ENCODE peak calls at places on chromosome 15, in nine cellular contexts. S is neural crest cell; W is OCI-LY7; F is GM23338; Q is CD8-positive, alpha-beta T cell; J is mucosa of descending colon; X is fibroblast of mammary gland; E is HFFc6; M is activated B cell treated with CpG ODN at 0.5 μM for 24 hours. G is an unnamed sample.

GRCh38 chr15:68080783-68081182 is 26.7 kb downstream of the PIAS1 start:
- DNase-seq in S (no peak), W (no peak), F (no peak), Q (no peak), J (no peak), X (no peak), E (no peak), M (no peak), G (no peak)

GRCh38 chr15:40878785-40879184 is 4.8 kb upstream of the RHOV start:
- DNase-seq in S (no peak), W (no peak), F (no peak), Q (no peak), J (no peak), X (peak; percentile 24), E (no peak), M (no peak), G (no peak)

GRCh38 chr15:74951006-74951405 is 5.6 kb downstream of the RPP25 start:
- DNase-seq in S (no peak), W (no peak), F (no peak), Q (no peak), J (no peak), X (no peak), E (no peak), M (no peak), G (no peak)

GRCh38 chr15:93080451-93080850 is 8.6 kb downstream of the RGMA start:
- DNase-seq in S (no peak), W (no peak), F (no peak), Q (no peak), J (no peak), X (no peak), E (no peak), M (no peak), G (no peak)

GRCh38 chr15:77905301-77905920 is 172.1 kb downstream of the TBC1D2B start:
- DNase-seq in S (no peak), W (no peak), F (no peak), Q (no peak), J (no peak), X (no peak), E (no peak), M (no peak), G (no peak)

GRCh38 chr15:45457641-45458539 is 64.7 kb downstream of the SLC30A4 start:
- DNase-seq in S (peak; percentile 94), W (peak; percentile 94), F (peak; percentile 92), Q (peak; percentile 82), J (peak; percentile 95), X (peak; percentile 79), E (peak; percentile 75), M (peak; percentile 26), G (peak; percentile 77)

GRCh38 chr15:57667171-57667924 is 39.2 kb upstream of the POLR2M start:
- DNase-seq in S (no peak), W (no peak), F (peak; percentile 38), Q (no peak), J (peak; percentile 42), X (peak; percentile 73), E (peak; percentile 70), M (no peak), G (no peak)

GRCh38 chr15:36008719-36009118 is 462.8 kb upstream of the DPH6 start:
- DNase-seq in S (no peak), W (no peak), F (no peak), Q (no peak), J (no peak), X (no peak), E (no peak), M (no peak), G (no peak)

GRCh38 chr15:36831125-36831914 is 251.9 kb downstream of the CDIN1 start:
- DNase-seq in S (no peak), W (no peak), F (no peak), Q (no peak), J (no peak), X (peak; percentile 89), E (peak; percentile 97), M (no peak), G (no peak)

GRCh38 chr15:81091889-81092558 is 42.0 kb upstream of the CFAP161 start:
- DNase-seq in S (no peak), W (no peak), F (no peak), Q (no peak), J (no peak), X (peak; percentile 98), E (peak; percentile 95), M (no peak), G (no peak)

GRCh38 chr15:31206386-31207174 is 105.1 kb upstream of the TRPM1 start:
- DNase-seq in S (no peak), W (no peak), F (no peak), Q (peak; percentile 47), J (no peak), X (no peak), E (no peak), M (no peak), G (no peak)
- TF ChIP-seq CTCF in S (no peak), W (no peak), F (peak; percentile 49), Q (no peak), J (no peak), X (no peak), E (no peak), M (no peak), G (no peak)

GRCh38 chr15:26176831-26177230 is 313.7 kb upstream of the ATP10A start:
- DNase-seq in S (no peak), W (no peak), F (no peak), Q (no peak), J (no peak), X (no peak), E (no peak), M (no peak), G (no peak)

GRCh38 chr15:26177816-26178215 is 314.7 kb upstream of the ATP10A start:
- DNase-seq in S (no peak), W (no peak), F (no peak), Q (no peak), J (no peak), X (no peak), E (no peak), M (no peak), G (no peak)

GRCh38 chr15:26178821-26179220 is 315.7 kb upstream of the ATP10A start:
- DNase-seq in S (no peak), W (no peak), F (no peak), Q (no peak), J (no peak), X (no peak), E (no peak), M (no peak), G (no peak)

DNA sequence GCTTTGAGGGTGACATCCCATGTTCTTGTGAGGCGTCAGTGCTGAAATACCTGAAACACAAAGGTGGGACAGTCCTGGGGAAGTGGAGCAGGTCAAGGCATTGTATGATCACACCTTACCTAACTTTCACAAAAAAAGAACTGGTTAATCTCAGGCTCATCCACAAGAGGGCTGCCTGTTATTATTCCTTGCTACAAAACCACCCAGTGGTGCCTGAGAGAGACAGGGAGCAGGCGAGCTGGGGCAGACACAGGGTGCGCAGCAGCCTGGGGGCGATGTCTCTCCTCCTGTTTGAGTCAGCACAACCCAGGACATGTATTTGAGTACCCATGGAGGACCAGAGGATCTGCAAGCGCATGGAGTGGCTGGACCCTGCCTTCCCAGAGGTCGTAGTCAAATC is 316.8 kb upstream of the ATP10A start:
- DNase-seq in S (no peak), W (no peak), F (peak; percentile 92), Q (no peak), J (no peak), X (no peak), E (peak; percentile 9), M (no peak), G (no peak)
- TF ChIP-seq CTCF in S (peak; percentile 60), W (peak; percentile 36), F (peak; percentile 96), Q (no peak), J (no peak), X (no peak), E (peak; percentile 45), M (no peak), G (peak; percentile 53)

DNA sequence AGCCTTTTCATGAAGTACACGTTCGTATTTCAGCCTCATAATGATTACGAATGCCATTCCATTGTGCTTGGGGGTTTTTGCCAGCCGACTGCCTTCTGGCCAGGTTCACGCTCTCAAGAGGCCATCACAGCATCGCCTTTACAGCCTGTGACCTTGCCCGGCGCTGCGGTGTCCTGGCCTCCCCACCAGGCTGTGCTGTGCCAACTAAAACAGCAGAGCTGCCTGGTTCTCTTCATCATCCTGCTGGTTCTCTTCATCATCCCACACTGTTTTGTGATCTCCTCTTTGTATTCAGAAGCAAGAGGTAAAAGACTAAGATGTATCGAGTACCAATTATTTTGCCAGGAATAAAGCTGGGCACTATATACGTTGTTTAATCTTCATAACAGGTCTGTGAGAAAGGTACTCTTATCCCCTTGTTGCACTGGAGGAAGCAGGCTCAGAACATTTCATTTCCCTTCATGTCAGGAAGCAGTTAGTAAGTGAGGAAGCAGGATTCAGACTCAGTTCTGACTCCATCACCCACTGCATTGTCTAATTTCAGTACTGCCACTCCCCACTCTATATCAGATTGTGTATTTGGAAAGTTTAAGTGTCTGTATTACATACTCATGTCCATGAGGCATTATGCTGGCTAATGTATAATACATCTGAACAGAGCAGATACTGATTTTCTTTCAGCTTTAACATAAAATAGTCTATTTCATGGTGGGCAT is 92.7 kb downstream of the LRRC28 start:
- DNase-seq in S (no peak), W (peak; percentile 18), F (peak; percentile 75), Q (peak; percentile 76), J (peak; percentile 26), X (no peak), E (no peak), M (peak; percentile 20), G (no peak)
- TF ChIP-seq CTCF in S (peak; percentile 44), W (peak; percentile 58), F (peak; percentile 75), Q (peak; percentile 62), J (no peak), X (peak; percentile 7), E (peak; percentile 37), M (no peak), G (peak; percentile 26)

GRCh38 chr15:101694261-101694660 is 30.0 kb downstream of the TARS3 start:
- DNase-seq in S (no peak), W (no peak), F (peak; percentile 35), Q (no peak), J (no peak), X (no peak), E (no peak), M (no peak), G (no peak)
- TF ChIP-seq CTCF in S (no peak), W (peak; percentile 12), F (peak; percentile 60), Q (no peak), J (no peak), X (no peak), E (no peak), M (no peak), G (no peak)

DNA sequence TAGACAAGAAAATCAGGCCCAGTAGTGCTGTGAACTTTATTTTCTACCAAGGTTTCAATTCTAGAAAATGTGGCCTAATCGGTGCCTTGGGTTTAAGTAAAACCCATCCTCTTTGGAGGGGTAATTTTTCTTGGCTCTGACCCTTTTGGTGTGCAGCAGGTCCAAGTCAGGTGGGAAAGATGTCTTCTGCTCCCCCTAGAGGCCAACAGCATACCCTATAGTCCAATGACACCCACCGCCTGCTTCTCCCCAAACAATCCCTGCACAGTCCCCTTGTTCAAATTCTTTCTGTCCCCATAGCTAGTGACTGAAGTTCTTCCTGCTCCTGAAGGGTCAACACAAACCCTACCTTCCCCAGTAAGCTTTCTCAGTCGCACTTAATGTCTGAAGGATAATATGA is 261.8 kb upstream of the GOLGA6L4 start:
- DNase-seq in S (no peak), W (peak; percentile 22), F (peak; percentile 33), Q (no peak), J (no peak), X (peak; percentile 17), E (no peak), M (no peak), G (no peak)
- TF ChIP-seq CTCF in S (peak; percentile 42), W (peak; percentile 76), F (peak; percentile 64), Q (no peak), J (no peak), X (peak; percentile 42), E (no peak), M (no peak), G (peak; percentile 43)

G was measured in progenitor cell of endocrine pancreas.